ENCODE peak calls at places on chromosomes 3 and 15, in eight cellular contexts. J, G, X, D, P, I, U and Z are unnamed samples.

GRCh38 chr3:20700702-20701101 is 514.7 kb upstream of the SGO1 start:
- DNase-seq in P (no peak), I (no peak), X (no peak), U (no peak), G (no peak), D (no peak), J (no peak), Z (no peak)

GRCh38 chr3:73727117-73727802 is 102.5 kb upstream of the PDZRN3 start:
- DNase-seq in U (peak; percentile 62), J (no peak), D (no peak), I (peak; percentile 15), P (no peak), G (peak; percentile 78), X (no peak), Z (no peak)

GRCh38 chr3:185965496-185965895 is 27.7 kb upstream of the TRA2B start:
- DNase-seq in J (no peak), G (no peak), X (no peak), U (no peak), P (no peak), D (no peak), I (no peak), Z (no peak)

GRCh38 chr3:183475019-183475418 is 46.6 kb upstream of the MCF2L2 start:
- DNase-seq in X (no peak), U (peak; percentile 34), J (no peak), D (no peak), I (no peak), P (no peak), G (peak; percentile 15), Z (no peak)

GRCh38 chr15:74420193-74420905 is 13.4 kb downstream of the SEMA7A start:
- DNase-seq in I (peak; percentile 52), G (no peak), D (peak; percentile 48), X (peak; percentile 30), J (peak; percentile 71), U (no peak), P (no peak), Z (no peak)

GRCh38 chr3:52080830-52081719 is 24.7 kb upstream of the DUSP7 start:
- DNase-seq in I (no peak), P (no peak), D (no peak), U (no peak), X (no peak), J (no peak), G (no peak), Z (no peak)

GRCh38 chr3:59235221-59236012 is 185.6 kb upstream of the CFAP20DC start:
- DNase-seq in P (no peak), I (no peak), X (no peak), U (no peak), D (no peak), J (no peak), G (no peak), Z (peak; percentile 44)

GRCh38 chr3:197242784-197243432 is 55.5 kb downstream of the DLG1 start:
- DNase-seq in J (no peak), G (no peak), U (no peak), I (no peak), P (no peak), D (no peak), X (no peak), Z (no peak)

GRCh38 chr3:151638555-151638954 is 95.2 kb upstream of the AADACL2 start:
- DNase-seq in P (no peak), D (no peak), J (no peak), X (no peak), G (no peak), I (no peak), U (no peak), Z (no peak)

GRCh38 chr3:138668107-138668506 is 59.5 kb downstream of the FAIM start:
- DNase-seq in I (no peak), X (no peak), G (no peak), D (no peak), P (no peak), U (no peak), J (no peak), Z (no peak)

GRCh38 chr3:192819001-192819569 is 91.7 kb upstream of the FGF12 start:
- DNase-seq in U (no peak), G (no peak), I (no peak), D (no peak), J (no peak), X (no peak), P (no peak), Z (no peak)

GRCh38 chr3:48716508-48716981 is 476 bp downstream of the IP6K2 start:
- DNase-seq in G (peak; percentile 64), P (peak; percentile 35), D (no peak), J (no peak), U (no peak), I (peak; percentile 63), X (peak; percentile 12), Z (peak; percentile 32)

GRCh38 chr15:95843241-95843851 is 487.2 kb upstream of the NR2F2 start:
- DNase-seq in J (peak; percentile 33), U (no peak), I (no peak), G (no peak), D (no peak), P (no peak), X (peak; percentile 53), Z (no peak)

GRCh38 chr3:8069471-8069870 is 432.2 kb upstream of the LMCD1 start:
- DNase-seq in I (no peak), X (no peak), P (no peak), D (no peak), G (peak; percentile 57), U (no peak), J (no peak), Z (no peak)

GRCh38 chr3:153855772-153856171 is 265.4 kb upstream of the ARHGEF26 start:
- DNase-seq in G (peak; percentile 60), I (no peak), U (no peak), X (no peak), D (no peak), J (no peak), P (no peak), Z (no peak)

GRCh38 chr3:153856932-153857331 is 264.3 kb upstream of the ARHGEF26 start:
- DNase-seq in X (no peak), D (no peak), I (no peak), P (no peak), U (no peak), J (no peak), G (no peak), Z (no peak)

GRCh38 chr3:153853163-153853562 is 268.0 kb upstream of the ARHGEF26 start:
- DNase-seq in P (no peak), I (no peak), X (no peak), U (no peak), G (no peak), J (no peak), D (no peak), Z (no peak)

GRCh38 chr3:153848701-153849100 is 272.5 kb upstream of the ARHGEF26 start:
- DNase-seq in D (no peak), G (no peak), X (no peak), I (no peak), U (no peak), P (no peak), J (no peak), Z (no peak)

GRCh38 chr3:153852355-153852754 is 268.8 kb upstream of the ARHGEF26 start:
- DNase-seq in J (no peak), G (no peak), U (no peak), D (no peak), P (no peak), I (peak; percentile 19), X (no peak), Z (no peak)
- H3K4me3 ChIP-seq in J (no peak overlapping the region), G (no peak overlapping the region), U (no peak overlapping the region), D (no peak overlapping the region), P (no peak overlapping the region), I (no peak overlapping the region), X (no peak overlapping the region), Z (no peak overlapping the region)

GRCh38 chr3:30952786-30953185 is 58.3 kb upstream of the GADL1 start:
- DNase-seq in P (no peak), X (no peak), D (no peak), U (no peak), G (no peak), J (no peak), I (no peak), Z (no peak)

GRCh38 chr3:30951806-30952205 is 57.3 kb upstream of the GADL1 start:
- DNase-seq in I (no peak), U (no peak), J (no peak), P (no peak), G (no peak), D (no peak), X (no peak), Z (no peak)

GRCh38 chr3:30945291-30945690 is 50.8 kb upstream of the GADL1 start:
- DNase-seq in J (no peak), X (no peak), I (no peak), U (no peak), P (no peak), D (no peak), G (no peak), Z (no peak)

GRCh38 chr3:30944124-30944523 is 49.7 kb upstream of the GADL1 start:
- DNase-seq in D (no peak), X (no peak), P (no peak), J (no peak), U (no peak), G (no peak), I (no peak), Z (no peak)

GRCh38 chr3:30948436-30948835 is 54.0 kb upstream of the GADL1 start:
- DNase-seq in D (no peak), I (no peak), P (no peak), X (no peak), J (no peak), U (no peak), G (no peak), Z (no peak)
- H3K36me3 ChIP-seq in D (no peaks in the 10 kb centered on the region), I (no peaks in the 10 kb centered on the region), P (no peaks in the 10 kb centered on the region), X (no peaks in the 10 kb centered on the region), J (no peaks in the 10 kb centered on the region), U (no peaks in the 10 kb centered on the region), G (no peaks in the 10 kb centered on the region), Z (no peaks in the 10 kb centered on the region)

DNA sequence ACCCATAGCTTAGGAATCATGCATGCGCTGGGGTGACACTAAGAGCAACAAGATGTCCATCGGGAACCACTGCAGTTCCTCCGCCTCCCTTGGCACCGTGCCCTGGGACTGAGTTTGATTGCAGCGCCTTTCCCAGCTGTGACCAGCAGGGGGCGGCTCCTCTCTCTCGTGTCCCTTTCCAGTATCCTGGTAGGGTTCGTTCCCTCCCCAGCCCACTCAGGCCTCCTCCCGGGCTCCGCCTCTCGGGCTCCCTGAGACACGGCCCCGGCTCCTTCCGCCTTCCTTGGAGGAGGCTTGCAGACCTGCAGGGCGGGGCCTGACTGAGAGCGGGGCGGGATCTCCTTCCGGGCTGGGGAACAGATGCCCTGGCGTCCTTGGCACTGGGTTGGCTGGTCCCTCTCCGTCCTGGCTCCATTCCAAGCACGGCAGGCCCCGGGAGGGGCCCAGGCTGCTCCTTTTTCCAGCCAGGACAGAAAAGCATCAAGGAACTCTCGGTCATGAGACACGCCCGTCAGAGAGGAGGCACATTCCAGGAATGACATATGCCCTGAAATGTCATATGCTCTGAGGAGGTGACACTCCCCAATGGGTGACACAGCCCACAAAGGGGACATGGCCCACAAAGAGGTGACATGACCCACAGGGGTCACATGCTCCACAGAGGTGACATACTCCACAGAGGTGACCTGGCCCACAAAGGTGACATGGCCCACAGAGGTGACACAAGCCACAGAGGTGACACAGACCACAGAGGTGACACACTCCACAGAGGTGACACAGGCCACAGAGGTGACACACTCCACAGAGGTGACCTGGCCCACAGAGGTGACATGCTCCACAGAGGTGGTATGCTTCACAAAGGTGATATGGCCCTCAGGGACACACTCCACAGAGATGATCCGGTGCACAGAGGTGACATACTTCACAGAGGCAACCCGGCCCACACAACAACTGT is 79.0 kb downstream of the ABHD5 start:
- DNase-seq in D (peak; percentile 98), I (peak; percentile 98), P (peak; percentile 97), U (peak; percentile 99), X (peak; percentile 96), G (peak; percentile 100), J (peak; percentile 97), Z (peak; percentile 48)
- H3K4me3 ChIP-seq in D (peak overlapping the region; percentile 24), I (peak overlapping the region; percentile 18), P (peak overlapping the region; percentile 17), U (peak overlapping the region; percentile 39), X (peak overlapping the region; percentile 35), G (no peak overlapping the region), J (peak overlapping the region; percentile 45), Z (no peak overlapping the region)

GRCh38 chr3:38308456-38308855 is 26.4 kb downstream of the SLC22A14 start:
- DNase-seq in P (no peak), D (no peak), G (no peak), U (no peak), X (no peak), J (no peak), I (no peak), Z (no peak)
- H3K36me3 ChIP-seq in P (no peaks in the 10 kb centered on the region), D (no peaks in the 10 kb centered on the region), G (no peaks in the 10 kb centered on the region), U (no peaks in the 10 kb centered on the region), X (no peaks in the 10 kb centered on the region), J (no peaks in the 10 kb centered on the region), I (no peaks in the 10 kb centered on the region), Z (no peaks in the 10 kb centered on the region)